ENCODE peak calls at places on chromosomes 1 and 21, in eight cellular contexts. Z is GM12865, Y is IMR-90, J is Calu3, Q is body of pancreas, H is right lobe of liver, F is retinal pigment epithelial cell, K is lower lobe of right lung. U is an unnamed sample.

GRCh38 chr1:228275435-228276342 is 67.8 kb downstream of the OBSCN start:
- DNase-seq in Z (peak; percentile 62), Y (peak; percentile 82), J (peak; percentile 21), Q (peak; percentile 77), H (peak; percentile 76), F (peak; percentile 55), K (peak; percentile 88), U (no peak)

GRCh38 chr1:156119503-156120209 is 5.1 kb downstream of the LMNA start:
- DNase-seq in Z (peak; percentile 69), Y (peak; percentile 76), J (peak; percentile 56), Q (no peak), H (no peak), F (no peak), K (no peak), U (no peak)

GRCh38 chr1:67612690-67613322 is 72.2 kb upstream of the GADD45A start:
- DNase-seq in Z (no peak), Y (no peak), J (no peak), Q (no peak), H (no peak), F (no peak), K (no peak), U (no peak)

GRCh38 chr21:38258803-38259485 is 2.2 kb downstream of the KCNJ15 start:
- DNase-seq in Z (no peak), Y (peak; percentile 98), J (no peak), Q (no peak), H (no peak), F (no peak), K (no peak), U (no peak)

GRCh38 chr1:6996371-6996770 is 211.1 kb downstream of the CAMTA1 start:
- DNase-seq in Z (peak; percentile 48), Y (no peak), J (no peak), Q (no peak), H (no peak), F (no peak), K (no peak), U (no peak)

GRCh38 chr21:35478096-35479080 is 429.3 kb upstream of the RUNX1 start:
- DNase-seq in Z (no peak), Y (peak; percentile 24), J (no peak), Q (no peak), H (no peak), F (no peak), K (no peak), U (no peak)

GRCh38 chr1:16258591-16259135 is 21.7 kb upstream of the CPLANE2 start:
- DNase-seq in Z (no peak), Y (peak; percentile 29), J (no peak), Q (no peak), H (no peak), F (no peak), K (no peak), U (no peak)

GRCh38 chr1:55067022-55067781 is 27.9 kb downstream of the PCSK9 start:
- DNase-seq in Z (no peak), Y (no peak), J (no peak), Q (no peak), H (peak; percentile 77), F (no peak), K (no peak), U (no peak)

GRCh38 chr1:53068314-53069084 is 6.5 kb downstream of the PODN start:
- DNase-seq in Z (no peak), Y (no peak), J (no peak), Q (no peak), H (no peak), F (no peak), K (peak; percentile 21), U (peak; percentile 75)

GRCh38 chr1:197911857-197912696 is 5.1 kb upstream of the LHX9 start:
- DNase-seq in Z (no peak), Y (no peak), J (peak; percentile 59), Q (no peak), H (no peak), F (no peak), K (peak; percentile 46), U (no peak)

GRCh38 chr1:42223036-42223435 is 58.5 kb upstream of the GUCA2A start:
- DNase-seq in Z (no peak), Y (no peak), J (no peak), Q (no peak), H (no peak), F (no peak), K (no peak), U (no peak)

GRCh38 chr1:156958247-156958714 is 37.8 kb downstream of the LRRC71 start:
- DNase-seq in Z (no peak), Y (no peak), J (no peak), Q (no peak), H (no peak), F (peak; percentile 14), K (no peak), U (no peak)

GRCh38 chr1:47444578-47445465 is 7.0 kb downstream of the FOXD2 start:
- DNase-seq in Z (no peak), Y (peak; percentile 10), J (no peak), Q (peak; percentile 5), H (no peak), F (no peak), K (peak; percentile 51), U (no peak)

GRCh38 chr1:226655251-226656163 is 83.6 kb downstream of the ITPKB start:
- DNase-seq in Z (peak; percentile 40), Y (no peak), J (no peak), Q (no peak), H (no peak), F (no peak), K (no peak), U (no peak)

GRCh38 chr1:8134546-8135235 is 108.6 kb upstream of the ERRFI1 start:
- DNase-seq in Z (no peak), Y (no peak), J (no peak), Q (no peak), H (no peak), F (no peak), K (no peak), U (no peak)

GRCh38 chr1:235367000-235367908 is at the start of gene TBCE:
- DNase-seq in Z (peak; percentile 96), Y (peak; percentile 98), J (peak; percentile 99), Q (peak; percentile 97), H (peak; percentile 98), F (peak; percentile 94), K (peak; percentile 99), U (peak; percentile 96)
- TF ChIP-seq CTCF in Z (no peak), Y (no peak), J (no peak), Q (peak; percentile 24), H (no peak), F (peak; percentile 22), K (peak; percentile 12), U (peak; percentile 64)

GRCh38 chr1:211521102-211521815 is 29.3 kb upstream of the RD3 start:
- DNase-seq in Z (no peak), Y (no peak), J (no peak), Q (no peak), H (peak; percentile 81), F (no peak), K (no peak), U (no peak)

GRCh38 chr1:211522804-211523203 is 30.8 kb upstream of the RD3 start:
- DNase-seq in Z (no peak), Y (no peak), J (no peak), Q (no peak), H (no peak), F (no peak), K (no peak), U (no peak)

GRCh38 chr1:211519602-211520001 is 27.6 kb upstream of the RD3 start:
- DNase-seq in Z (no peak), Y (no peak), J (no peak), Q (no peak), H (no peak), F (no peak), K (no peak), U (no peak)

GRCh38 chr1:211518330-211519289 is 26.6 kb upstream of the RD3 start:
- DNase-seq in Z (peak; percentile 81), Y (no peak), J (no peak), Q (no peak), H (peak; percentile 81), F (no peak), K (no peak), U (no peak)

DNA sequence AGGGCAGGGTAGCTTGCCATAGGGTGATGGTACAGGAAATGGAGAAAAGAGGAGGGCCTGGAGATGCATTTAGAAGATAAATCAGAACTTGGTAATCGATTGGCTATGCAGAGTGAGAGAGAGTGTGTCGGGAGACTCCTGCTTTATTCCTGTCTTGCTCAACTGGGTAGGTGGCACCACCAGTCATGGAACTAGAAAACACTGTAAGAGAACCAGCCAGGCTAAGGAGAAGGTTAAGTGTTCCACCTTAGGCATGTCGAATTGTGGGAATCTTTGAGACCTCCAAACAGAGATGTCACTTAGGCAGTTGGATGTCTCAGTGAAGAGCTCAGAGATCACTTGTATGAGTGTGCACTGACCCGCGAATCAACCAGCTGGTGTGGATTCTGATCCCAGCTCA is 28.7 kb upstream of the RD3 start:
- DNase-seq in Z (no peak), Y (no peak), J (peak; percentile 32), Q (no peak), H (no peak), F (no peak), K (no peak), U (no peak)
- TF ChIP-seq CTCF in Z (no peak), Y (no peak), J (no peak), Q (no peak), H (no peak), F (no peak), K (no peak), U (peak; percentile 44)

GRCh38 chr1:171802207-171802606 is 20.7 kb downstream of the METTL13 start:
- DNase-seq in Z (no peak), Y (no peak), J (no peak), Q (no peak), H (no peak), F (no peak), K (no peak), U (no peak)
- TF ChIP-seq CTCF in Z (no peak), Y (no peak), J (no peak), Q (no peak), H (no peak), F (no peak), K (no peak), U (no peak)

GRCh38 chr1:179952181-179952580 is 2.4 kb upstream of the CEP350 start:
- DNase-seq in Z (no peak), Y (no peak), J (no peak), Q (no peak), H (no peak), F (no peak), K (no peak), U (no peak)

GRCh38 chr1:179955318-179955638 is 668 bp downstream of the CEP350 start:
- DNase-seq in Z (no peak), Y (peak; percentile 5), J (no peak), Q (no peak), H (no peak), F (no peak), K (no peak), U (no peak)

GRCh38 chr1:179955731-179956130 is 1.1 kb downstream of the CEP350 start:
- DNase-seq in Z (no peak), Y (no peak), J (no peak), Q (no peak), H (no peak), F (no peak), K (no peak), U (no peak)

GRCh38 chr1:179953974-179954493 is 576 bp upstream of the CEP350 start:
- DNase-seq in Z (peak; percentile 78), Y (peak; percentile 51), J (no peak), Q (no peak), H (peak; percentile 55), F (no peak), K (no peak), U (no peak)

GRCh38 chr1:179954494-179955317 is at the start of gene CEP350:
- DNase-seq in Z (peak; percentile 100), Y (peak; percentile 99), J (peak; percentile 99), Q (peak; percentile 98), H (peak; percentile 98), F (peak; percentile 98), K (peak; percentile 99), U (peak; percentile 98)
- TF ChIP-seq CTCF in Z (no peak), Y (no peak), J (no peak), Q (no peak), H (no peak), F (no peak), K (no peak), U (no peak)

GRCh38 chr1:36306902-36307456 is 811 bp downstream of the SH3D21 start:
- DNase-seq in Z (peak; percentile 96), Y (peak; percentile 91), J (peak; percentile 97), Q (peak; percentile 86), H (peak; percentile 95), F (peak; percentile 71), K (peak; percentile 93), U (no peak)
- TF ChIP-seq CTCF in Z (no peak), Y (no peak), J (no peak), Q (no peak), H (no peak), F (no peak), K (no peak), U (no peak)